ENCODE peak calls at places on chromosomes 3 and 15, in seven cellular contexts. One of them, this sample, is unnamed.

GRCh38 chr3:184260571-184261269 is 633 bp downstream of the CAMK2N2 start:
- DNase-seq in germinal center: no peak
- DNase-seq in AG04449: no peak
- DNase-seq in T47D: no peak
- DNase-seq in psoas muscle: no peak
- DNase-seq in hippocampal formation: no peak
- DNase-seq in naive B cell: no peak
- DNase-seq in this sample: no peak

GRCh38 chr3:101170806-101171558 is 149.4 kb downstream of the IMPG2 start:
- DNase-seq in psoas muscle: no peak
- DNase-seq in hippocampal formation: no peak
- DNase-seq in T47D: no peak
- DNase-seq in germinal center: no peak
- DNase-seq in AG04449: no peak
- DNase-seq in naive B cell: no peak
- DNase-seq in this sample: no peak

GRCh38 chr3:136283627-136284026 is 33.5 kb downstream of the PCCB start:
- DNase-seq in naive B cell: no peak
- DNase-seq in T47D: no peak
- DNase-seq in hippocampal formation: no peak
- DNase-seq in germinal center: no peak
- DNase-seq in psoas muscle: no peak
- DNase-seq in AG04449: no peak
- DNase-seq in this sample: no peak

GRCh38 chr3:195866686-195867511 is 41.5 kb downstream of the TNK2 start:
- DNase-seq in hippocampal formation: no peak
- DNase-seq in naive B cell: no peak
- DNase-seq in T47D: no peak
- DNase-seq in AG04449: no peak
- DNase-seq in germinal center: no peak
- DNase-seq in psoas muscle: no peak
- DNase-seq in this sample: no peak

GRCh38 chr3:16151109-16151508 is 23.4 kb upstream of the GALNT15 start:
- DNase-seq in T47D: no peak
- DNase-seq in hippocampal formation: peak
- DNase-seq in naive B cell: no peak
- DNase-seq in AG04449: peak
- DNase-seq in germinal center: no peak
- DNase-seq in psoas muscle: peak
- DNase-seq in this sample: peak

GRCh38 chr3:185932213-185932612 is 5.6 kb downstream of the TRA2B start:
- DNase-seq in naive B cell: no peak
- DNase-seq in hippocampal formation: no peak
- DNase-seq in germinal center: no peak
- DNase-seq in AG04449: no peak
- DNase-seq in psoas muscle: no peak
- DNase-seq in T47D: no peak
- DNase-seq in this sample: no peak

GRCh38 chr3:93981649-93982048 is 1.7 kb downstream of the ARL13B start:
- DNase-seq in T47D: no peak
- DNase-seq in hippocampal formation: no peak
- DNase-seq in psoas muscle: no peak
- DNase-seq in naive B cell: no peak
- DNase-seq in AG04449: no peak
- DNase-seq in germinal center: no peak
- DNase-seq in this sample: no peak

GRCh38 chr15:63203451-63204090 is 14.2 kb downstream of the RAB8B start:
- DNase-seq in psoas muscle: no peak
- DNase-seq in T47D: no peak
- DNase-seq in AG04449: no peak
- DNase-seq in naive B cell: peak
- DNase-seq in hippocampal formation: no peak
- DNase-seq in germinal center: no peak
- DNase-seq in this sample: peak

GRCh38 chr3:154758109-154758868 is 321.8 kb upstream of the MME start:
- DNase-seq in psoas muscle: no peak
- DNase-seq in germinal center: peak
- DNase-seq in naive B cell: no peak
- DNase-seq in AG04449: no peak
- DNase-seq in T47D: peak
- DNase-seq in hippocampal formation: peak
- DNase-seq in this sample: peak

GRCh38 chr3:13338231-13338630 is 81.9 kb downstream of the NUP210 start:
- DNase-seq in naive B cell: no peak
- DNase-seq in AG04449: no peak
- DNase-seq in psoas muscle: no peak
- DNase-seq in T47D: no peak
- DNase-seq in hippocampal formation: no peak
- DNase-seq in germinal center: no peak
- DNase-seq in this sample: no peak

GRCh38 chr3:45579251-45579650 is 15.3 kb upstream of the LIMD1 start:
- DNase-seq in naive B cell: no peak
- DNase-seq in germinal center: no peak
- DNase-seq in AG04449: no peak
- DNase-seq in psoas muscle: no peak
- DNase-seq in hippocampal formation: no peak
- DNase-seq in T47D: no peak
- DNase-seq in this sample: no peak

This sample was measured in astrocyte.